ENCODE peak calls at places on chromosome 3, in five cellular contexts. T is IMR-90, Y is progenitor cell of endocrine pancreas, H is WTC11, Q is RWPE1. Z is an unnamed sample.

GRCh38 chr3:10867384-10867783 is 51.4 kb downstream of the SLC6A11 start:
- DNase-seq in T (no peak), Y (peak; percentile 41), H (peak; percentile 60), Q (peak; percentile 21), Z (no peak)

GRCh38 chr3:12999147-13000140 is 73.8 kb downstream of the IQSEC1 start:
- DNase-seq in T (no peak), Y (no peak), H (no peak), Q (no peak), Z (peak; percentile 75)

GRCh38 chr3:12956316-12956660 is 114.9 kb upstream of the RPL32 start:
- DNase-seq in T (no peak), Y (no peak), H (no peak), Q (no peak), Z (no peak)

GRCh38 chr3:49785565-49786356 is 581 bp downstream of the IP6K1 start:
- DNase-seq in T (peak; percentile 28), Y (peak; percentile 25), H (peak; percentile 41), Q (peak; percentile 28), Z (peak; percentile 29)

GRCh38 chr3:58051196-58051595 is 43.0 kb downstream of the FLNB start:
- DNase-seq in T (peak; percentile 87), Y (no peak), H (no peak), Q (peak; percentile 56), Z (peak; percentile 46)

GRCh38 chr3:56975562-56975961 is 84.9 kb upstream of the SPATA12 start:
- DNase-seq in T (peak; percentile 51), Y (no peak), H (no peak), Q (no peak), Z (no peak)

GRCh38 chr3:161117646-161118045 is 12.5 kb upstream of the B3GALNT1 start:
- DNase-seq in T (no peak), Y (no peak), H (no peak), Q (no peak), Z (no peak)

GRCh38 chr3:79361748-79362378 is 405.9 kb downstream of the ROBO1 start:
- DNase-seq in T (peak; percentile 58), Y (no peak), H (no peak), Q (peak; percentile 5), Z (no peak)

GRCh38 chr3:16604887-16605602 is at the start of gene DAZL:
- DNase-seq in T (no peak), Y (no peak), H (no peak), Q (no peak), Z (no peak)

GRCh38 chr3:60737633-60738399 is 513.4 kb downstream of the FHIT start:
- DNase-seq in T (no peak), Y (no peak), H (no peak), Q (no peak), Z (no peak)

DNA sequence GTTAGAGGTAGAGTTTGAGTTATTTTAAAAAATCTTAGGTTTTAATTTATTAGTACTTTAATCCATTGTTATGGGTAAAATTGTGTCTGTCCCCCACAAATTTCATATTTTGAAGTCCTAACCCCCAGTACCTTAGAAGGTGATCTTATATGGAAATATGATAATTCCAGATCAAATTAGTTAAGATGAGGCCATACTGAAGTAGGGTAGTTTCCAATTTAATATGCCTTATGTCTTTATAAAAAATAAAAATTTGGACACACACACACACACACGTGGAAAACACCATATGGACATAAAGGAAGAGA is 18.6 kb upstream of the ADGRG7 start:
- DNase-seq in T (no peak), Y (no peak), H (no peak), Q (no peak), Z (no peak)
- TF ChIP-seq CTCF in T (no peak), Y (no peak), H (peak; percentile 20), Q (peak; percentile 53), Z (no peak)

GRCh38 chr3:109369510-109369909 is 32.2 kb upstream of the DPPA4 start:
- DNase-seq in T (no peak), Y (no peak), H (peak; percentile 58), Q (no peak), Z (no peak)
- TF ChIP-seq CTCF in T (no peak), Y (peak; percentile 39), H (no peak), Q (no peak), Z (no peak)

DNA sequence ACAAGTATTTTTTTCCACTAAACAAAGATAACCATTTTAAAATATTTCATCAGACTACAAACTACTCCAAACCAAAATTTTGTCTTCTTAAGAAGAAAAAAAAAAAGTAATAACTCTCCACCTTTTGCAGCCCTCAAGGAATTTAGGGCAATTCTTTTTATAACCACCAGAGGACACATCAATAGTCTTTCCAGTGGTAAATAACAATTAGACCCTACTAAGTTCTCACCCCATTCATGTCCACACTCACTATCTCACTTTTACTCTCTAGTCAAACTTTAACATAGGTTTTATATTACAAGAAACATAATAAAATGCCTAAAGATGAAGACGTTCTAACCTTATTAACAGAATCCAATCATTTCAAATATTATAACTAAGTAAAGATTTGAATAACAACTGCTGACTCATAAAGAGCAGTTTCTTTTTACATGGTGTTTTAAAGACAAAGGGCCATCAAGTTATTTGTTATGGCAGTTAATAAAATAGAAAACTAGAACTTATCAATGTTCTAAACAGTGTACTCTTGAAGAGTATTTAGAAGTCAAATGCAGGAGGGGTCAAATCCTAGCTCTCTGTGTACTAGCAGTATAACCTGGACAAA is 33.0 kb downstream of the CCDC39 start:
- DNase-seq in T (no peak), Y (no peak), H (no peak), Q (peak; percentile 6), Z (no peak)
- TF ChIP-seq CTCF in T (peak; percentile 13), Y (peak; percentile 49), H (peak; percentile 10), Q (peak; percentile 36), Z (peak; percentile 52)

GRCh38 chr3:101549473-101549872 is 12.2 kb upstream of the TRMT10C start:
- DNase-seq in T (no peak), Y (no peak), H (no peak), Q (no peak), Z (no peak)

GRCh38 chr3:101548527-101549105 is 13.1 kb upstream of the TRMT10C start:
- DNase-seq in T (no peak), Y (no peak), H (no peak), Q (no peak), Z (no peak)

GRCh38 chr3:101542952-101543351 is 18.7 kb upstream of the TRMT10C start:
- DNase-seq in T (no peak), Y (no peak), H (no peak), Q (no peak), Z (no peak)

GRCh38 chr3:101544181-101544850 is 17.4 kb upstream of the TRMT10C start:
- DNase-seq in T (no peak), Y (no peak), H (no peak), Q (no peak), Z (no peak)
- TF ChIP-seq CTCF in T (no peak), Y (peak; percentile 26), H (no peak), Q (peak; percentile 12), Z (no peak)

GRCh38 chr3:150602426-150603089 is 563 bp upstream of the SELENOT start:
- DNase-seq in T (no peak), Y (no peak), H (no peak), Q (no peak), Z (no peak)

GRCh38 chr3:150599611-150600297 is 3.4 kb upstream of the SELENOT start:
- DNase-seq in T (peak; percentile 89), Y (no peak), H (peak; percentile 16), Q (peak; percentile 68), Z (peak; percentile 76)

GRCh38 chr3:150603888-150604319 is 783 bp downstream of the SELENOT start:
- DNase-seq in T (no peak), Y (no peak), H (no peak), Q (peak; percentile 8), Z (no peak)

GRCh38 chr3:150605998-150606641 is 3.0 kb downstream of the SELENOT start:
- DNase-seq in T (no peak), Y (no peak), H (no peak), Q (no peak), Z (no peak)

DNA sequence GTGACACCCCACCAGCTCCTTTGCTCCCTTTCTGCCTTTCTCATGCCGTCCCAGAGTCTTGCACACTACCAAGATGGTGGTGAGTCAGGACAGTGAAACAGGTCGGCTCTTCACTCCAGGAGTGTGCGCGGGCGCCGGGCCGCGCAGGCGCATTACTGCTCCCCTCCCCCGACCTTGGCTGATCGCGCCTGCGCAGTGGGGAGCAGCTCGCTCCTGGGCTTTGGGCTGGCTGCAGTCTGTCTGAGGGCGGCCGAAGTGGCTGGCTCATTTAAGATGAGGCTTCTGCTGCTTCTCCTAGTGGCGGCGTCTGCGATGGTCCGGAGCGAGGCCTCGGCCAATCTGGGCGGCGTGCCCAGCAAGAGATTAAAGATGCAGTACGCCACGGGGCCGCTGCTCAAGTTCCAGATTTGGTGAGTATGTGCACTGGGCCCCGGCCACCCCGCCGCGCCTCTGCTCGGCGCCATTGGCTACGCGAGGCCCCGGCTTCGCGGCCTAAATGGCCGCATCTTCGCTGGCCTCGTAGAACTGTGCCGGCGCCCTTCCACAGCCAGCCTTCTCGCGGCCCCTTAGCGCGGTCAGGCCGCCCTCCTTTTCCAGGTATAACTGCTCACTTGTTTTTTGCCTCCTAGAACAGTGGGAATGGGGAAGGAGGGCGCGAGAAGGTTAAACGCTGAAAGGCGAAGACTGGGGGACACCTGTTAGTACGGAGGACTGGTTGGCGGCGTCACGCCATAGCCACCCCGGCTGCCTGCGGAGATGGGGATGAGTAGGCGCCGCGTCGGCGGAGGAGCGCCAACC is at the start of gene SELENOT:
- DNase-seq in T (peak; percentile 96), Y (peak; percentile 94), H (peak; percentile 94), Q (peak; percentile 98), Z (peak; percentile 98)
- TF ChIP-seq CTCF in T (peak; percentile 33), Y (peak; percentile 55), H (no peak), Q (peak; percentile 17), Z (peak; percentile 31)

GRCh38 chr3:105364113-105364512 is 2.6 kb upstream of the ALCAM start:
- DNase-seq in T (peak; percentile 84), Y (no peak), H (no peak), Q (peak; percentile 26), Z (no peak)

GRCh38 chr3:105365171-105365535 is 1.6 kb upstream of the ALCAM start:
- DNase-seq in T (no peak), Y (no peak), H (no peak), Q (no peak), Z (no peak)

GRCh38 chr3:105367063-105367405 is 325 bp downstream of the ALCAM start:
- DNase-seq in T (no peak), Y (no peak), H (peak; percentile 49), Q (peak; percentile 12), Z (peak; percentile 36)

GRCh38 chr3:105366302-105367062 is at the start of gene ALCAM:
- DNase-seq in T (peak; percentile 99), Y (peak; percentile 89), H (peak; percentile 96), Q (peak; percentile 88), Z (peak; percentile 97)

GRCh38 chr3:105365536-105366301 is 990 bp upstream of the ALCAM start:
- DNase-seq in T (peak; percentile 67), Y (no peak), H (peak; percentile 7), Q (peak; percentile 63), Z (peak; percentile 21)
- TF ChIP-seq CTCF in T (no peak), Y (no peak), H (no peak), Q (no peak), Z (no peak)

GRCh38 chr3:66803206-66803605 is 194.9 kb upstream of the KBTBD8 start:
- DNase-seq in T (no peak), Y (no peak), H (no peak), Q (no peak), Z (no peak)
- TF ChIP-seq CTCF in T (peak; percentile 4), Y (peak; percentile 41), H (peak; percentile 38), Q (no peak), Z (no peak)

Z was measured in Calu3.